ENCODE peak calls at places on chromosomes 3 and 15, in four cellular contexts. P is HEK293T, H is K562, E is A549. M is an unnamed sample.

GRCh38 chr3:175413926-175414325 is 554.8 kb downstream of the NAALADL2 start:
- DNase-seq in E (no peak), P (no peak), H (no peak), M (no peak)

GRCh38 chr3:140148824-140149390 is 213.9 kb downstream of the CLSTN2 start:
- DNase-seq in H (no peak), P (no peak), E (no peak), M (no peak)

GRCh38 chr3:44021646-44022594 is 219.8 kb upstream of the TOPAZ1 start:
- DNase-seq in P (no peak), H (no peak), E (no peak), M (no peak)

GRCh38 chr3:8617921-8618320 is 26.7 kb downstream of the SSUH2 start:
- DNase-seq in P (no peak), E (no peak), H (no peak), M (no peak)

GRCh38 chr3:124107074-124107473 is 115.2 kb upstream of the ROPN1 start:
- DNase-seq in H (no peak), E (no peak), P (no peak), M (no peak)

GRCh38 chr3:65338571-65338970 is 650.8 kb upstream of the ADAMTS9 start:
- DNase-seq in P (no peak), H (peak), E (no peak), M (peak)

GRCh38 chr3:119294402-119294888 is 262 bp downstream of the ARHGAP31 start:
- DNase-seq in H (no peak), E (peak), P (peak), M (no peak)

GRCh38 chr3:62100233-62100989 is 272.9 kb downstream of the FEZF2 start:
- DNase-seq in P (no peak), H (no peak), E (no peak), M (no peak)

GRCh38 chr3:78410077-78410476 is 1357.7 kb downstream of the ROBO1 start:
- DNase-seq in H (no peak), P (no peak), E (no peak), M (no peak)

GRCh38 chr3:70829101-70829500 is 516.7 kb upstream of the MDFIC2 start:
- DNase-seq in P (no peak), H (no peak), E (no peak), M (peak)

GRCh38 chr15:70400766-70401541 is 303.2 kb upstream of the TLE3 start:
- DNase-seq in E (no peak), H (no peak), P (no peak), M (no peak)

GRCh38 chr3:190239325-190239724 is 82.9 kb downstream of the CLDN1 start:
- DNase-seq in H (no peak), P (no peak), E (no peak), M (no peak)

GRCh38 chr3:45635475-45636256 is 41.1 kb downstream of the LIMD1 start:
- DNase-seq in P (no peak), E (peak), H (no peak), M (peak)

GRCh38 chr3:136955813-136956212 is 2.0 kb upstream of the IL20RB start:
- DNase-seq in H (no peak), P (no peak), E (peak), M (peak)

GRCh38 chr15:65323071-65323511 is 18.6 kb downstream of the RNU5B-1 start:
- DNase-seq in H (peak), E (no peak), P (no peak), M (peak)

GRCh38 chr3:126850370-126851085 is 132.4 kb upstream of the PLXNA1 start:
- DNase-seq in P (no peak), H (no peak), E (no peak), M (peak)

GRCh38 chr3:177523072-177523675 is 325.9 kb upstream of the TBL1XR1 start:
- DNase-seq in E (no peak), H (no peak), P (no peak), M (no peak)

GRCh38 chr3:10519236-10519635 is 13.8 kb upstream of the ATP2B2 start:
- DNase-seq in P (no peak), E (no peak), H (no peak), M (no peak)

GRCh38 chr3:52836991-52837390 is 2.2 kb upstream of the MUSTN1 start:
- DNase-seq in H (no peak), P (no peak), E (no peak), M (no peak)

GRCh38 chr15:101635944-101636727 is 16.0 kb downstream of the TM2D3 start:
- DNase-seq in H (peak), E (no peak), P (no peak), M (peak)

GRCh38 chr15:69002783-69003182 is 11.7 kb upstream of the NOX5 start:
- DNase-seq in P (no peak), E (no peak), H (no peak), M (no peak)

GRCh38 chr15:49644364-49644794 is 23.5 kb downstream of the DTWD1 start:
- DNase-seq in P (no peak), E (no peak), H (no peak), M (peak)

GRCh38 chr15:65634381-65634780 is 12.6 kb downstream of the SLC24A1 start:
- DNase-seq in E (no peak), P (no peak), H (no peak), M (no peak)

GRCh38 chr3:143000525-143000924 is 845 bp upstream of the U2SURP start:
- DNase-seq in H (peak), P (no peak), E (no peak), M (peak)

GRCh38 chr15:55775316-55775715 is 32.4 kb upstream of the PRTG start:
- DNase-seq in P (no peak), H (no peak), E (no peak), M (no peak)

GRCh38 chr15:47715856-47716445 is 1.4 kb upstream of the SEMA6D start:
- DNase-seq in P (no peak), H (no peak), E (no peak), M (peak)

GRCh38 chr15:96053039-96054021 is 277.2 kb upstream of the NR2F2 start:
- DNase-seq in H (peak), P (peak), E (no peak), M (no peak)

GRCh38 chr3:32238816-32239637 is 547 bp downstream of the CMTM8 start:
- DNase-seq in H (no peak), E (peak), P (peak), M (peak)

GRCh38 chr3:41117398-41117870 is 81.9 kb upstream of the CTNNB1 start:
- DNase-seq in E (no peak), P (no peak), H (peak), M (peak)

GRCh38 chr15:40550381-40551037 is 14.3 kb downstream of the CCDC32 start:
- DNase-seq in E (no peak), H (no peak), P (no peak), M (no peak)

GRCh38 chr3:169052465-169053302 is 610.8 kb downstream of the MECOM start:
- DNase-seq in H (no peak), E (no peak), P (no peak), M (peak)

GRCh38 chr3:172341482-172342059 is 106.7 kb downstream of the GHSR start:
- DNase-seq in H (peak), E (peak), P (peak), M (peak)

GRCh38 chr3:195907730-195908438 is 467 bp downstream of the TNK2 start:
- DNase-seq in E (peak), H (peak), P (no peak), M (no peak)

GRCh38 chr15:65791335-65792129 is 561 bp downstream of the DENND4A start:
- DNase-seq in E (peak), P (peak), H (peak), M (no peak)

GRCh38 chr15:38195191-38195901 is 57.3 kb upstream of the SPRED1 start:
- DNase-seq in H (no peak), P (no peak), E (no peak), M (peak)

GRCh38 chr15:78644979-78645378 is 4.0 kb upstream of the CHRNB4 start:
- DNase-seq in E (no peak), H (no peak), P (no peak), M (no peak)

GRCh38 chr15:40925863-40926658 is 3.1 kb upstream of the DLL4 start:
- DNase-seq in E (no peak), P (no peak), H (no peak), M (no peak)

GRCh38 chr3:184417619-184418327 is 37.9 kb downstream of the CHRD start:
- DNase-seq in H (peak), P (peak), E (peak), M (peak)

GRCh38 chr15:93029613-93030429 is 59.2 kb downstream of the RGMA start:
- DNase-seq in E (no peak), H (no peak), P (no peak), M (peak)

GRCh38 chr15:93030430-93031102 is 58.4 kb downstream of the RGMA start:
- DNase-seq in P (peak), H (peak), E (peak), M (peak)

GRCh38 chr15:93028111-93028631 is 60.8 kb downstream of the RGMA start:
- DNase-seq in H (no peak), P (no peak), E (no peak), M (no peak)

GRCh38 chr15:93027413-93027812 is 61.6 kb downstream of the RGMA start:
- DNase-seq in E (no peak), H (no peak), P (no peak), M (no peak)

DNA sequence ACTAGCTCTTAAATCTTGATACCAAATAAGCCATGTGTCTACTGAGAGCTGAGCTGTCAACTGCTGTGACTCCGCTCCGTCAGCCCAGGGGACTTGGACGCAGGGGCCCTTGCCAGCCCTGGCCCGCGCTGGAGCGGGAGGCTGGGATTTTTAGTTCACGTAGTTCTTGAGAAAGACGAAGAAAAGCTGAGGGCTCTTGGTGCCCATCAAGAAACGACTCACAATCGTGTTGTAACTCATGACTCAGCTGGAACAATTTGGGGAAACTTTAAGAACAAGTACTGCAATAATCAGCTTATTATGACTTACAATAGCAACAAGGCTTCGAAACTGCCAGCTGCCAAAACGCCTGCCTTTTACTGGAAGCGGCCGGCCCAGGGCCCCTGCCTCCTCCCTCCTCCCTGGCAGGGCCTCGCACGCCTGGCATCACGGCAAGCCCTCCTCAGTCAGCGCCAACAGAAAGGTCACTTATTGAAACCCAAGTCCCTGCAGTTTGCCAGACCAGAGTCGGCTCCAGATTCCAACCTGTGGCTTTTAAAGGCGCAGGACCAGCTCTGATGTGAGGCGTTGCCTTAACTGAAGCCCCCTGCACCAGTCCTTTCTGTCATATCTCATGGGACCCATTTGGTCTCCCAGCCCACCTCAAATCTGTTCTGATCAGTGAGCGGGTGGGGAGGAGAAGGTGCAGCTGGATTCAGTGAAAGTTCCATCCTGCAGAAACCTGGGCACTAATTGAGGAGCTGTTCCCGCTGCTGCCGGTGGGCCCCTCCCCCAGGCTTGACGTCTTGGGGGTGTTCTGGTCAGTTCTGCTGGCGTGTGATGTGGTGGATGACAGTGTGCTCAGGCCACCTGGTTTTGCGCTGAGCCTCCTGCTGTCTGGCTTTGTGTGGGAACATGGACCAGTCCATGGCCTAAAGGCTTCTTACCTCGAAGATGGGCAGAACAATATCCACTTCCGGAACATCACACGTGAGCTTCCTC is 60.1 kb downstream of the RGMA start:
- DNase-seq in P (no peak), E (no peak), H (no peak), M (peak)
- TF ChIP-seq BHLHE40 in P (no peak), E (no peak), H (no peak), M (no peak)

DNA sequence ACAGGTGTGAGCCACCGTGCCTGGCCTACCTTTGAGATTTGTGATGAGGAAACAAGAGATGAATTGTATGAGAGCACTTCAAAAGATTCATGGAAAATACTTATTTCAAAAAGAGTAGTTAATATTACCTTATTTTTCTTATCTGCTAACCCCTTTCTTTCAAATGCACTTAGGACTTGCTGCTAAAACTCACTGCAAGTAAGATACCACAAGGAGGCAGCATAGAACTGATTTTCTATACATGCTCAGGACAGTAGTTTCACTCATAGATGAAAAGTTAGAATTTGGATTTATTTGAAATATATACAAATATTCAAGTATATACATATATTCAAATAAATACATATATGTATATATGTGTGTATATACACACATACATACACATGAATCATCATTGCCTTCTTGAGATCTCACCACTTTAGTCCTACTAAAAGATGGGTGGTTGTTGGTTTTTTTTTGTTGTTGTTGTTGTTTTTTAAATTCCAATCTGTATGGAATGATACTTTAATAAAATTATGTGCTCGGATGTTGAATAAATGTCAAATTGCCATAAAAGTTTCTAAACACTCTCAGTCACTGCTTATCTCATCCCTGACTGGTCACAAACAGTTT is 2.4 kb downstream of the CCNDBP1 start:
- DNase-seq in E (peak), P (no peak), H (peak), M (peak)
- TF ChIP-seq BHLHE40 in E (no peak), P (no peak), H (no peak), M (no peak)

DNA sequence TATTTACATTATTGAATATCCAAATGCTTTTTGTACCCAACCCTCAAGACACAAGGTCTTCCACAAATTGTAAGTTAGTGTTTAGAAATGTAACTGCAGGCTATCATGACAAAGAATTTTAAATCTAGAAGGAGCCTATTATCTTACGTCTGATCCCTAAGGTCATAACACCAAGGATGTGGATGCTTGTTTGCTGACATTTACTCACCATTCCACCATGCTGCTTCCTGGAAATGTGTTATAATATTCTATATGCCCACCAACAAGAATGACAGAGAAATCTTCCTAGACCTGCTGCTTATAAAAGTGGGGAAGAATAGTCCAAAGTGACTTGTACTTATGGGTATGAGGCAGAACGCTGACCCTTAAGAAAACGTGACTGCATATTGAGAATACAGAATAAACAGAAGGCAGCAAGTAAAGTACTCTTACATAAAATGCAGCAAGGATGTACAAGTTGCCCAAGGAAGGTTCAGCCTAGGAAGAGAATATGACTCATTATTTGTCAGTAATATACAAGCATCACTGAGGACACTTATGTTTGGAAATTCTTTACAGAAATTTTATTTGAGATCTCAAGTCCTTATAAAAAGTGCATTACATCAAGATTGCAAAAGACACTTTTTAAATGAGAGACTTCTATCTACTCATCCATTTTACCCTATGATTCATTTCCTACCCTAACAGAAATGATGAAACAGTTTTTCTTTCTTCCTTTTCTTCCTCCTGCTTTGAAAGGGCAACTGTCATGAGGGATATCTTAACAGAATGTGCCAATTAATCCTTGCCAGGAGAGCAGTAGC is 59.6 kb downstream of the ESYT3 start:
- DNase-seq in E (peak), P (no peak), H (no peak), M (peak)
- TF ChIP-seq BHLHE40 in E (no peak), P (no peak), H (no peak), M (peak)

GRCh38 chr15:50880221-50880620 is 28.3 kb upstream of the AP4E1 start:
- DNase-seq in P (no peak), E (no peak), H (no peak), M (no peak)
- TF ChIP-seq BHLHE40 in P (no peak), E (no peak), H (no peak), M (no peak)

GRCh38 chr3:151106311-151106710 is 20.8 kb downstream of the MED12L start:
- DNase-seq in E (no peak), H (no peak), P (no peak), M (no peak)
- TF ChIP-seq BHLHE40 in E (no peak), H (no peak), P (no peak), M (no peak)

DNA sequence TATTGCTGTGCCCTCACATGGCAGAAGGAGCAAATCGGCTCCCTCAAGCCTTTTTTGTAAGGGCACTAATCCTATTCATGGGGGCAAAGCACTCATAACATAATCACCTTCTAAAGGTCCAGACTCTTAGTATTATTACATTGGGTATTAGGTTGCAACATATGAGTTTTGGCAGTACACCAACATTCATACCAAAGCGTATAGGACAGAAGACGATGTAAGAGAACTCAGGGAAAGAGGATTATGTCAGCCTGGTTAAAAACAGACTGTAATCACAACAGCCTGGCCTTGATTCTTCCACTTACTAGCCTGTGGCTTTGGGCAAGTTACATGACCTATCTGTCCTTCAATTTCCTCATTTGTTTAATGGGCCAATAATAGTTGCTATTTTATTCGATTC is 828.5 kb upstream of the NECTIN3 start:
- DNase-seq in E (no peak), P (no peak), H (no peak), M (peak)
- TF ChIP-seq BHLHE40 in E (no peak), P (no peak), H (no peak), M (no peak)

DNA sequence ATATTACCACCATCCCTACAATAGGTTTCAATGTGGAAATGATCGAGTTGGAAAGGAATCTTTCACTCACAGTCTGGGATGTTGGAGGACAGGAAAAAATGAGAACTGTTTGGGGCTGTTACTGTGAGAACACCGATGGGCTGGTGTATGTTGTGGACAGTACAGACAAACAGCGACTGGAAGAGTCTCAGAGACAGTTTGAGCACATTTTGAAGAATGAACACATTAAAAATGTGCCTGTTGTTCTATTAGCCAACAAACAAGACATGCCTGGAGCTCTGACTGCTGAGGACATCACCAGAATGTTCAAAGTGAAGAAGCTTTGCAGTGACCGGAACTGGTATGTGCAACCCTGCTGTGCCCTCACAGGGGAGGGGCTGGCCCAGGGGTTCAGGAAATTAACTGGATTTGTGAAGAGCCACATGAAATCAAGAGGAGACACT is 520 bp downstream of the ARL14 start:
- DNase-seq in E (peak), P (no peak), H (no peak), M (peak)
- TF ChIP-seq BHLHE40 in E (no peak), P (no peak), H (no peak), M (no peak)

GRCh38 chr3:7144696-7145308 is 283.9 kb downstream of the GRM7 start:
- DNase-seq in E (peak), H (peak), P (peak), M (no peak)
- TF ChIP-seq BHLHE40 in E (no peak), H (no peak), P (no peak), M (no peak)

DNA sequence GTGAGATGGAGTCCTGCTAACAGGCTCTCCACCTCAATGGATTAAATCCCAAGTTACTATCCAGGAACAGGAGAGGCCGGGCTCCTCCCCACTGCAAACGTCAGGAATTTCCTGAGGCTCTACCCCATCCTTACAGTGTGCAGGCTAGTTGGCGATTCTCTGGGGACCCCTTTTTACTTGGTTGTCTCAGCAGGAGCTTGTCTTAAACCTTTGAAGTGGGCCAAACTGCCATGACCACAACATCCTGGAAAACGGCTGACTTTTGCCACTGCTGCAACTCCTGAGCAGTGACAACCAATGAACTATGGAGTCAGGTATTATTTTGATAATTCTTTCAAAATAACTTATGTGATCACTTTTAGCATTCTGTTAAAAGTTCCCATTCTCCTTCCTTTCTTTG is 440.9 kb upstream of the CCDC54 start:
- DNase-seq in H (no peak), P (no peak), E (no peak), M (no peak)
- TF ChIP-seq BHLHE40 in H (no peak), P (no peak), E (no peak), M (no peak)

GRCh38 chr3:144622845-144623244 is 651.2 kb downstream of the DIPK2A start:
- DNase-seq in H (no peak), P (no peak), E (no peak), M (no peak)
- TF ChIP-seq BHLHE40 in H (no peak), P (no peak), E (no peak), M (no peak)